ENCODE peak calls at places on chromosomes 12 and 14, in eight cellular contexts. One of them, this sample, is unnamed.

GRCh38 chr12:31119531-31120211 is 46.0 kb downstream of the DDX11 start:
- DNase-seq in dorsolateral prefrontal cortex: no peak
- DNase-seq in astrocyte of the cerebellum: no peak
- DNase-seq in CD8-positive, alpha-beta T cell: no peak
- DNase-seq in bronchial epithelial cell: no peak
- DNase-seq in esophagus muscularis mucosa: no peak
- DNase-seq in fibroblast of lung: no peak
- DNase-seq in ascending aorta: no peak
- DNase-seq in this sample: no peak

GRCh38 chr14:101128478-101129450 is 225.2 kb upstream of the RTL1 start:
- DNase-seq in dorsolateral prefrontal cortex: no peak
- DNase-seq in astrocyte of the cerebellum: no peak
- DNase-seq in CD8-positive, alpha-beta T cell: no peak
- DNase-seq in bronchial epithelial cell: no peak
- DNase-seq in esophagus muscularis mucosa: peak; percentile 74
- DNase-seq in fibroblast of lung: no peak
- DNase-seq in ascending aorta: peak; percentile 31
- DNase-seq in this sample: no peak

GRCh38 chr14:53711205-53711604 is 245.4 kb downstream of the BMP4 start:
- DNase-seq in dorsolateral prefrontal cortex: no peak
- DNase-seq in astrocyte of the cerebellum: no peak
- DNase-seq in CD8-positive, alpha-beta T cell: no peak
- DNase-seq in bronchial epithelial cell: no peak
- DNase-seq in esophagus muscularis mucosa: no peak
- DNase-seq in fibroblast of lung: no peak
- DNase-seq in ascending aorta: no peak
- DNase-seq in this sample: no peak

GRCh38 chr12:2868986-2869385 is 8.0 kb downstream of the FOXM1 start:
- DNase-seq in dorsolateral prefrontal cortex: no peak
- DNase-seq in astrocyte of the cerebellum: no peak
- DNase-seq in CD8-positive, alpha-beta T cell: no peak
- DNase-seq in bronchial epithelial cell: no peak
- DNase-seq in esophagus muscularis mucosa: no peak
- DNase-seq in fibroblast of lung: peak; percentile 57
- DNase-seq in ascending aorta: no peak
- DNase-seq in this sample: no peak

GRCh38 chr14:67411820-67412421 is at the start of gene PLEK2:
- DNase-seq in dorsolateral prefrontal cortex: no peak
- DNase-seq in astrocyte of the cerebellum: no peak
- DNase-seq in CD8-positive, alpha-beta T cell: no peak
- DNase-seq in bronchial epithelial cell: peak; percentile 84
- DNase-seq in esophagus muscularis mucosa: no peak
- DNase-seq in fibroblast of lung: peak; percentile 20
- DNase-seq in ascending aorta: peak; percentile 68
- DNase-seq in this sample: no peak

GRCh38 chr12:53737951-53738833 is 10.9 kb upstream of the CALCOCO1 start:
- DNase-seq in dorsolateral prefrontal cortex: peak; percentile 57
- DNase-seq in astrocyte of the cerebellum: no peak
- DNase-seq in CD8-positive, alpha-beta T cell: no peak
- DNase-seq in bronchial epithelial cell: no peak
- DNase-seq in esophagus muscularis mucosa: no peak
- DNase-seq in fibroblast of lung: no peak
- DNase-seq in ascending aorta: no peak
- DNase-seq in this sample: no peak

GRCh38 chr12:130838284-130838950 is 633 bp downstream of the STX2 start:
- DNase-seq in dorsolateral prefrontal cortex: peak; percentile 27
- DNase-seq in astrocyte of the cerebellum: no peak
- DNase-seq in CD8-positive, alpha-beta T cell: no peak
- DNase-seq in bronchial epithelial cell: no peak
- DNase-seq in esophagus muscularis mucosa: no peak
- DNase-seq in fibroblast of lung: no peak
- DNase-seq in ascending aorta: peak; percentile 68
- DNase-seq in this sample: no peak

GRCh38 chr12:71090971-71091370 is 66.8 kb downstream of the TSPAN8 start:
- DNase-seq in dorsolateral prefrontal cortex: no peak
- DNase-seq in astrocyte of the cerebellum: no peak
- DNase-seq in CD8-positive, alpha-beta T cell: no peak
- DNase-seq in bronchial epithelial cell: peak; percentile 80
- DNase-seq in esophagus muscularis mucosa: no peak
- DNase-seq in fibroblast of lung: no peak
- DNase-seq in ascending aorta: no peak
- DNase-seq in this sample: no peak

GRCh38 chr12:120015313-120015712 is 26.3 kb downstream of the BICDL1 start:
- DNase-seq in dorsolateral prefrontal cortex: no peak
- DNase-seq in astrocyte of the cerebellum: no peak
- DNase-seq in CD8-positive, alpha-beta T cell: no peak
- DNase-seq in bronchial epithelial cell: no peak
- DNase-seq in esophagus muscularis mucosa: no peak
- DNase-seq in fibroblast of lung: no peak
- DNase-seq in ascending aorta: no peak
- DNase-seq in this sample: no peak

GRCh38 chr14:82911930-82912329 is 1378.3 kb upstream of the SEL1L start:
- DNase-seq in dorsolateral prefrontal cortex: no peak
- DNase-seq in astrocyte of the cerebellum: no peak
- DNase-seq in CD8-positive, alpha-beta T cell: no peak
- DNase-seq in bronchial epithelial cell: no peak
- DNase-seq in esophagus muscularis mucosa: no peak
- DNase-seq in fibroblast of lung: no peak
- DNase-seq in ascending aorta: no peak
- DNase-seq in this sample: no peak

DNA sequence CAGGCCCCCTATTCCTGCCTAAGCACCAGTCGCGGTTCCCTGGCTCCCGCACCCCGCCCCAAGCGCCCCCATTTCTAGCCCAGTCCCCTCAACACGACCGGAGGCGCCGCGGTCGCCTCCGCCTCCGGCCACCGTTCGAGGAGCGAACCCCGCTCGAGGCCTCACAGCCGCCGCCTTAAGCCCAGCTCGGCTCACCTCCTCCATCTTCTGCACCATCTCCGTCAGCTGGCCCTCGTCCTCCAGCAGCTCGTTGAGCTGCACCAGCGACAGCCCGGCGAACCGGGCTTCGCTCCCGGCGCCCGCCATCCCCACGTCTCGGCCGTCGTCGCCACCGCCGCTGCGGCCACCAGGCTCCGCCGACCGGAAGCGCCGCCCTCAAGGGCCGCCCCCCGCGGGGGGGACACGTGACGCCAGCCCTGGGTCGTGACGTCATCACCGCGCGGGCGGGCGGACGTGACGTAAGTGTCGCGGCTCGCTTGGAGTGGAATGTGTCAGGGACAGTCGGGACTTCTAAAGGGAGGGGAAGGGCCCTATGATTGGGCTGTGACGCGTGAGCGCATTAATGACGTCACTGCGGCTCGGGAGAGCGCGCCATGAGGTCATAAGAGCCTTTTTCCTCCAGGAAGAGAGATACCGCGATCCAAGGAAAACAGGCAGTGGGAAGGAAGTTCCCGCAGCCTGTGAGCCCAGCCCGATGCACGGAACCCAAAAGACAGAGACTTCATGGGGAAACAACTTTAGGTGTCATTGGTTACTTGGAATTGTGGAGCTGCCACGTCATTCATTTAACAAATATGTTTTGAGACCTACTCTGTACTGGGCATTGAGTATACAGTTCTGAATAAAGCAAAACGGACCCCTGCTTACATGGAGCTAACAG is at the start of gene VPS37B:
- DNase-seq in dorsolateral prefrontal cortex: peak; percentile 73
- DNase-seq in astrocyte of the cerebellum: no peak
- DNase-seq in CD8-positive, alpha-beta T cell: peak; percentile 80
- DNase-seq in bronchial epithelial cell: peak; percentile 54
- DNase-seq in esophagus muscularis mucosa: no peak
- DNase-seq in fibroblast of lung: peak; percentile 90
- DNase-seq in ascending aorta: peak; percentile 94
- DNase-seq in this sample: peak; percentile 67
- TF ChIP-seq CTCF in dorsolateral prefrontal cortex: no peak
- TF ChIP-seq CTCF in astrocyte of the cerebellum: no peak
- TF ChIP-seq CTCF in CD8-positive, alpha-beta T cell: no peak
- TF ChIP-seq CTCF in bronchial epithelial cell: no peak
- TF ChIP-seq CTCF in esophagus muscularis mucosa: no peak
- TF ChIP-seq CTCF in fibroblast of lung: no peak
- TF ChIP-seq CTCF in ascending aorta: no peak
- TF ChIP-seq CTCF in this sample: no peak

GRCh38 chr14:50040401-50040775 is 76.0 kb downstream of the VCPKMT start:
- DNase-seq in dorsolateral prefrontal cortex: no peak
- DNase-seq in astrocyte of the cerebellum: peak; percentile 56
- DNase-seq in CD8-positive, alpha-beta T cell: no peak
- DNase-seq in bronchial epithelial cell: peak; percentile 80
- DNase-seq in esophagus muscularis mucosa: no peak
- DNase-seq in fibroblast of lung: peak; percentile 71
- DNase-seq in ascending aorta: no peak
- DNase-seq in this sample: peak; percentile 65

GRCh38 chr14:50041980-50042379 is 74.4 kb downstream of the VCPKMT start:
- DNase-seq in dorsolateral prefrontal cortex: no peak
- DNase-seq in astrocyte of the cerebellum: no peak
- DNase-seq in CD8-positive, alpha-beta T cell: no peak
- DNase-seq in bronchial epithelial cell: no peak
- DNase-seq in esophagus muscularis mucosa: no peak
- DNase-seq in fibroblast of lung: no peak
- DNase-seq in ascending aorta: no peak
- DNase-seq in this sample: no peak

GRCh38 chr14:50039734-50040400 is 76.5 kb downstream of the VCPKMT start:
- DNase-seq in dorsolateral prefrontal cortex: no peak
- DNase-seq in astrocyte of the cerebellum: no peak
- DNase-seq in CD8-positive, alpha-beta T cell: no peak
- DNase-seq in bronchial epithelial cell: peak; percentile 59
- DNase-seq in esophagus muscularis mucosa: no peak
- DNase-seq in fibroblast of lung: no peak
- DNase-seq in ascending aorta: no peak
- DNase-seq in this sample: no peak

GRCh38 chr14:50039120-50039517 is 77.3 kb downstream of the VCPKMT start:
- DNase-seq in dorsolateral prefrontal cortex: no peak
- DNase-seq in astrocyte of the cerebellum: no peak
- DNase-seq in CD8-positive, alpha-beta T cell: no peak
- DNase-seq in bronchial epithelial cell: no peak
- DNase-seq in esophagus muscularis mucosa: no peak
- DNase-seq in fibroblast of lung: no peak
- DNase-seq in ascending aorta: no peak
- DNase-seq in this sample: no peak

GRCh38 chr14:50040905-50041465 is 75.4 kb downstream of the VCPKMT start:
- DNase-seq in dorsolateral prefrontal cortex: no peak
- DNase-seq in astrocyte of the cerebellum: no peak
- DNase-seq in CD8-positive, alpha-beta T cell: no peak
- DNase-seq in bronchial epithelial cell: no peak
- DNase-seq in esophagus muscularis mucosa: no peak
- DNase-seq in fibroblast of lung: no peak
- DNase-seq in ascending aorta: no peak
- DNase-seq in this sample: no peak
- H3K4me3 ChIP-seq in dorsolateral prefrontal cortex: no peak overlapping the region
- H3K4me3 ChIP-seq in astrocyte of the cerebellum: no peak overlapping the region
- H3K4me3 ChIP-seq in CD8-positive, alpha-beta T cell: peak overlapping the region; percentile 16
- H3K4me3 ChIP-seq in bronchial epithelial cell: no peak overlapping the region
- H3K4me3 ChIP-seq in esophagus muscularis mucosa: no peak overlapping the region
- H3K4me3 ChIP-seq in fibroblast of lung: no peak overlapping the region
- H3K4me3 ChIP-seq in ascending aorta: no peak overlapping the region
- H3K4me3 ChIP-seq in this sample: no peak overlapping the region

GRCh38 chr12:100159391-100160104 is 16.9 kb upstream of the BLTP3B start:
- DNase-seq in dorsolateral prefrontal cortex: no peak
- DNase-seq in astrocyte of the cerebellum: no peak
- DNase-seq in CD8-positive, alpha-beta T cell: no peak
- DNase-seq in bronchial epithelial cell: no peak
- DNase-seq in esophagus muscularis mucosa: no peak
- DNase-seq in fibroblast of lung: no peak
- DNase-seq in ascending aorta: no peak
- DNase-seq in this sample: no peak

GRCh38 chr12:100166232-100166631 is 23.6 kb upstream of the BLTP3B start:
- DNase-seq in dorsolateral prefrontal cortex: no peak
- DNase-seq in astrocyte of the cerebellum: no peak
- DNase-seq in CD8-positive, alpha-beta T cell: no peak
- DNase-seq in bronchial epithelial cell: no peak
- DNase-seq in esophagus muscularis mucosa: no peak
- DNase-seq in fibroblast of lung: no peak
- DNase-seq in ascending aorta: peak; percentile 35
- DNase-seq in this sample: no peak

GRCh38 chr12:100164153-100164704 is 21.6 kb upstream of the BLTP3B start:
- DNase-seq in dorsolateral prefrontal cortex: no peak
- DNase-seq in astrocyte of the cerebellum: no peak
- DNase-seq in CD8-positive, alpha-beta T cell: no peak
- DNase-seq in bronchial epithelial cell: no peak
- DNase-seq in esophagus muscularis mucosa: no peak
- DNase-seq in fibroblast of lung: no peak
- DNase-seq in ascending aorta: no peak
- DNase-seq in this sample: no peak

GRCh38 chr12:100165356-100165755 is 22.7 kb upstream of the BLTP3B start:
- DNase-seq in dorsolateral prefrontal cortex: no peak
- DNase-seq in astrocyte of the cerebellum: no peak
- DNase-seq in CD8-positive, alpha-beta T cell: no peak
- DNase-seq in bronchial epithelial cell: no peak
- DNase-seq in esophagus muscularis mucosa: no peak
- DNase-seq in fibroblast of lung: no peak
- DNase-seq in ascending aorta: no peak
- DNase-seq in this sample: no peak

DNA sequence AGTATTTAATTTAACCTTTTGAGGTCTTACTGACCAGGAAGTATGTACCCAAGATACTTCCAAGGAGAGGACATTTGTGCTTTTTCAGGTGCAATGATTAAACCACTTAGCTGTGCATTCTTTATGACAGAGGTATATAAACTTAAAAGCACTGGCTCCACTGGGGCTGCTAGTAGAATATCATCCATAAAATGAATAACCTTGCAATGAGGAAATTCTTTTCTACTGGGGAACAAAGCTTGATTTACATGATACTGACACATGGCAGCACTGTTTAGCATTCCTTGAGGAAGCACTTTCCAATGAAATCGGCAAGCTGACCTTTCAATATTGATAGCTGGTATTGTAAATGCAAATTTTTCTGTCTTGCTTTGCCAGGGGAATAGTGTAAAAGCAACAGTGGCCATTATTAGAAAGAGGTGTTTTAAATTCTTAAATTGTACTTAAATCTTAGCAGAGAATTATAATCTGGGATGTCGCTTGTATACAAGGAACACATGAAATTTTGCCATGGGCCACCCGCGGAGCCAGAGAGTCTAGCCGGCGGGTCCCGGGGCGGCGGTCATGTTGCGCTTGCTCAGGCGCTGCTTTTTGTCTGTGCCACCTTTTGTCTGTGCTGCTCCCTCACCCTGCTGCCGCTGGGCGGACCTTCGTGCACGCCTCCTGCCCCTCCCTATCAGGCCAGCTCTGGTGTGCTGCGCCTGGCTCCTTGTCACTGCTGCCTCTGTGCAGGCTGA is 20.9 kb upstream of the BLTP3B start:
- DNase-seq in dorsolateral prefrontal cortex: peak; percentile 83
- DNase-seq in astrocyte of the cerebellum: no peak
- DNase-seq in CD8-positive, alpha-beta T cell: peak; percentile 38
- DNase-seq in bronchial epithelial cell: peak; percentile 51
- DNase-seq in esophagus muscularis mucosa: no peak
- DNase-seq in fibroblast of lung: peak; percentile 41
- DNase-seq in ascending aorta: peak; percentile 82
- DNase-seq in this sample: no peak
- TF ChIP-seq CTCF in dorsolateral prefrontal cortex: peak; percentile 8
- TF ChIP-seq CTCF in astrocyte of the cerebellum: no peak
- TF ChIP-seq CTCF in CD8-positive, alpha-beta T cell: peak; percentile 28
- TF ChIP-seq CTCF in bronchial epithelial cell: no peak
- TF ChIP-seq CTCF in esophagus muscularis mucosa: no peak
- TF ChIP-seq CTCF in fibroblast of lung: no peak
- TF ChIP-seq CTCF in ascending aorta: peak; percentile 33
- TF ChIP-seq CTCF in this sample: no peak

GRCh38 chr12:47317182-47317915 is 237.6 kb upstream of the AMIGO2 start:
- DNase-seq in dorsolateral prefrontal cortex: no peak
- DNase-seq in astrocyte of the cerebellum: no peak
- DNase-seq in CD8-positive, alpha-beta T cell: no peak
- DNase-seq in bronchial epithelial cell: no peak
- DNase-seq in esophagus muscularis mucosa: no peak
- DNase-seq in fibroblast of lung: no peak
- DNase-seq in ascending aorta: no peak
- DNase-seq in this sample: no peak
- H3K4me3 ChIP-seq in dorsolateral prefrontal cortex: no peak overlapping the region
- H3K4me3 ChIP-seq in astrocyte of the cerebellum: no peak overlapping the region
- H3K4me3 ChIP-seq in CD8-positive, alpha-beta T cell: no peak overlapping the region
- H3K4me3 ChIP-seq in bronchial epithelial cell: no peak overlapping the region
- H3K4me3 ChIP-seq in esophagus muscularis mucosa: no peak overlapping the region
- H3K4me3 ChIP-seq in fibroblast of lung: no peak overlapping the region
- H3K4me3 ChIP-seq in ascending aorta: no peak overlapping the region
- H3K4me3 ChIP-seq in this sample: no peak overlapping the region

GRCh38 chr12:103884316-103884715 is 43.3 kb upstream of the NT5DC3 start:
- DNase-seq in dorsolateral prefrontal cortex: no peak
- DNase-seq in astrocyte of the cerebellum: peak; percentile 47
- DNase-seq in CD8-positive, alpha-beta T cell: peak; percentile 10
- DNase-seq in bronchial epithelial cell: peak; percentile 53
- DNase-seq in esophagus muscularis mucosa: no peak
- DNase-seq in fibroblast of lung: peak; percentile 73
- DNase-seq in ascending aorta: no peak
- DNase-seq in this sample: no peak
- TF ChIP-seq CTCF in dorsolateral prefrontal cortex: peak; percentile 16
- TF ChIP-seq CTCF in astrocyte of the cerebellum: peak; percentile 59
- TF ChIP-seq CTCF in CD8-positive, alpha-beta T cell: peak; percentile 71
- TF ChIP-seq CTCF in bronchial epithelial cell: peak; percentile 43
- TF ChIP-seq CTCF in esophagus muscularis mucosa: peak; percentile 25
- TF ChIP-seq CTCF in fibroblast of lung: peak; percentile 53
- TF ChIP-seq CTCF in ascending aorta: peak; percentile 62
- TF ChIP-seq CTCF in this sample: peak; percentile 52

This sample was measured in HFF-Myc.